ENCODE peak calls at places on chromosomes 11 and 22, in five cellular contexts. C is GM20000, W is endothelial cell, J is cardiac muscle cell, K is activated B cell treated with CpG ODN at 0.5 μM for 24 hours. I is an unnamed sample.
A peak's percentile ranks its signal among the peaks of the same experiment; 100 is the strongest.

GRCh38 chr11:90532125-90532524 is 309.3 kb upstream of the CHORDC1 start:
- DNase-seq in W (no peak), C (no peak), J (no peak), K (no peak), I (no peak)

GRCh38 chr11:73519266-73519665 is 78.6 kb downstream of the FAM168A start:
- DNase-seq in J (no peak), C (no peak), K (no peak), W (no peak), I (no peak)

GRCh38 chr22:42622061-42622710 is 7.5 kb upstream of the POLDIP3 start:
- DNase-seq in K (no peak), J (no peak), W (no peak), C (no peak), I (no peak)

GRCh38 chr11:2015044-2015443 is 17.4 kb upstream of the H19 start:
- DNase-seq in K (no peak), C (no peak), J (no peak), W (no peak), I (no peak)

GRCh38 chr11:18696638-18697225 is 1.8 kb upstream of the TMEM86A start:
- DNase-seq in J (no peak), C (no peak), W (no peak), K (no peak), I (no peak)

GRCh38 chr11:45724145-45724544 is 58.7 kb upstream of the CHST1 start:
- DNase-seq in W (no peak), K (no peak), C (no peak), J (no peak), I (no peak)

GRCh38 chr11:57279131-57279530 is 42.1 kb upstream of the APLNR start:
- DNase-seq in K (no peak), J (peak; percentile 67), C (no peak), W (no peak), I (no peak)

GRCh38 chr22:47046411-47047065 is 284.1 kb downstream of the TBC1D22A start:
- DNase-seq in C (no peak), J (no peak), W (no peak), K (no peak), I (no peak)

GRCh38 chr22:34080501-34080900 is 160.2 kb upstream of the LARGE1 start:
- DNase-seq in W (no peak), C (no peak), K (no peak), J (no peak), I (no peak)

GRCh38 chr11:34926101-34926830 is 9.8 kb downstream of the PDHX start:
- DNase-seq in K (no peak), W (peak; percentile 11), J (peak; percentile 73), C (peak; percentile 21), I (no peak)

GRCh38 chr11:121626507-121626875 is 173.7 kb upstream of the SORL1-AS1 start:
- DNase-seq in W (no peak), J (no peak), C (no peak), K (no peak), I (no peak)

GRCh38 chr11:30431127-30431814 is 108.4 kb downstream of the ARL14EP start:
- DNase-seq in C (no peak), J (no peak), K (no peak), W (no peak), I (no peak)

GRCh38 chr22:38657248-38657909 is 941 bp downstream of the CBY1 start:
- DNase-seq in K (peak; percentile 19), C (peak; percentile 61), J (peak; percentile 17), W (peak; percentile 11), I (no peak)

GRCh38 chr11:46918087-46918751 is at the start of gene LRP4:
- DNase-seq in W (peak; percentile 72), J (peak; percentile 36), K (peak; percentile 72), C (peak; percentile 90), I (peak; percentile 40)

GRCh38 chr11:123505546-123506299 is 75.7 kb downstream of the GRAMD1B start:
- DNase-seq in K (no peak), J (no peak), W (no peak), C (no peak), I (no peak)

GRCh38 chr11:74265256-74265655 is 46.2 kb downstream of the P4HA3 start:
- DNase-seq in W (no peak), C (no peak), K (no peak), J (no peak), I (no peak)

GRCh38 chr22:29314074-29314473 is 1.4 kb downstream of the RASL10A start:
- DNase-seq in J (no peak), W (no peak), K (no peak), C (peak; percentile 65), I (no peak)

GRCh38 chr22:35192121-35192918 is 65.0 kb upstream of the HMGXB4 start:
- DNase-seq in W (no peak), K (no peak), J (no peak), C (no peak), I (no peak)

GRCh38 chr11:85718991-85719807 is 33.2 kb upstream of the CCDC89 start:
- DNase-seq in W (no peak), J (peak; percentile 92), K (no peak), C (no peak), I (no peak)

GRCh38 chr22:25148149-25148691 is 51.4 kb upstream of the CRYBB3 start:
- DNase-seq in K (no peak), J (peak; percentile 7), C (no peak), W (peak; percentile 33), I (no peak)

GRCh38 chr22:45999379-45999971 is 22.5 kb upstream of the WNT7B start:
- DNase-seq in K (no peak), W (no peak), C (no peak), J (no peak), I (no peak)

GRCh38 chr11:43788394-43788793 is 92.2 kb upstream of the ALKBH3 start:
- DNase-seq in C (no peak), K (no peak), W (no peak), J (no peak), I (no peak)

GRCh38 chr11:120645639-120646038 is 134.1 kb downstream of the GRIK4 start:
- DNase-seq in C (no peak), J (peak; percentile 6), W (no peak), K (no peak), I (no peak)

GRCh38 chr11:45457649-45458048 is 171.5 kb upstream of the SYT13 start:
- DNase-seq in J (peak; percentile 99), C (no peak), W (no peak), K (no peak), I (no peak)

GRCh38 chr22:20137671-20138416 is 6.2 kb downstream of the ZDHHC8 start:
- DNase-seq in J (no peak), W (no peak), C (no peak), K (no peak), I (no peak)

GRCh38 chr11:64560139-64560771 is 30.8 kb upstream of the SLC22A12 start:
- DNase-seq in C (no peak), W (no peak), J (no peak), K (no peak), I (no peak)

GRCh38 chr22:19870153-19871022 is 15.7 kb upstream of the GNB1L start:
- DNase-seq in K (no peak), W (no peak), C (no peak), J (no peak), I (peak; percentile 10)

GRCh38 chr11:61541568-61541967 is 33.0 kb downstream of the LRRC10B start:
- DNase-seq in C (peak; percentile 75), K (no peak), J (peak; percentile 45), W (no peak), I (no peak)

GRCh38 chr11:23866641-23867040 is 630.2 kb upstream of the LUZP2 start:
- DNase-seq in C (no peak), J (no peak), W (no peak), K (no peak), I (no peak)

GRCh38 chr22:43109921-43110443 is 568 bp upstream of the BIK start:
- DNase-seq in K (no peak), C (no peak), W (peak; percentile 18), J (no peak), I (no peak)

GRCh38 chr11:36195496-36196346 is 93.5 kb downstream of the COMMD9 start:
- DNase-seq in J (peak; percentile 58), C (no peak), K (no peak), W (no peak), I (no peak)

GRCh38 chr11:125343732-125344131 is 152.3 kb downstream of the FEZ1 start:
- DNase-seq in W (no peak), J (peak; percentile 51), C (no peak), K (no peak), I (no peak)

GRCh38 chr22:30488121-30488520 is 16.3 kb upstream of the SEC14L3 start:
- DNase-seq in K (no peak), J (no peak), W (no peak), C (no peak), I (no peak)

DNA sequence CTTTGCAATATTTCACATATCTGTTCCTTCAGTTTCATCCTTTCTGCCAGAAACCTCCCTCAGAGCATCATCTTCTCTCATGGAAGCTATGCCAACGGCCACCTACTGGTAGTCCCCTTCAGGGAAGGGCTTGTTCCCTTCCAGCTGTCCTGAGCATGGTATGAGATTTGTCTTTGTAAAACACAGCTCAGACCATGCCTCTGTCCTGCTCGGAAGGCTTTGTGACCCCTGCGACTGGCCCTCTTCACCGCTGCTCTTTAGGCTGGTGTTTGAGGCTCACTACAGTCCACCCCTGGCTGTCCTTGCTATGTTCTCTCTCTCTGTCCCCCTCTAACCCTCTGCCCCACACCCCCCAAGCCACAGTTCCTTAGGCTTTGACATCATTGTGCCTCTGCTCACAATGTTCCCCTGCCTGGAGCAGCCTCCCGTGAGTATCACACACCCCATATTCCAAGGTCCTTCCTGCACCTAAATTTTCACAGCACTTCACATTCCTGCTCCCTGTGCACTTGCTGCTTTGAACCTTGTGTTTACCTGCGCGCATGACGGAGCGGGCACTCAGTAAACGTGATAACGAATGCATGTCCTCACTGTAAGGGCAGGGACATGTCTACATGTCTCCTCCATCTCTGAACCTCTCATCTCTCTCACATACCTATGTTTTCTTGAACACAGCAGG is 24.0 kb upstream of the ACER3 start:
- DNase-seq in K (no peak), W (no peak), J (no peak), C (no peak), I (no peak)
- TF ChIP-seq CTCF in K (no peak), W (no peak), J (peak; percentile 18), C (no peak), I (no peak)

GRCh38 chr22:31870890-31871289 is 73.4 kb upstream of the YWHAH start:
- DNase-seq in K (no peak), W (no peak), C (no peak), J (peak; percentile 41), I (no peak)
- TF ChIP-seq CTCF in K (no peak), W (no peak), C (no peak), J (no peak), I (no peak)

DNA sequence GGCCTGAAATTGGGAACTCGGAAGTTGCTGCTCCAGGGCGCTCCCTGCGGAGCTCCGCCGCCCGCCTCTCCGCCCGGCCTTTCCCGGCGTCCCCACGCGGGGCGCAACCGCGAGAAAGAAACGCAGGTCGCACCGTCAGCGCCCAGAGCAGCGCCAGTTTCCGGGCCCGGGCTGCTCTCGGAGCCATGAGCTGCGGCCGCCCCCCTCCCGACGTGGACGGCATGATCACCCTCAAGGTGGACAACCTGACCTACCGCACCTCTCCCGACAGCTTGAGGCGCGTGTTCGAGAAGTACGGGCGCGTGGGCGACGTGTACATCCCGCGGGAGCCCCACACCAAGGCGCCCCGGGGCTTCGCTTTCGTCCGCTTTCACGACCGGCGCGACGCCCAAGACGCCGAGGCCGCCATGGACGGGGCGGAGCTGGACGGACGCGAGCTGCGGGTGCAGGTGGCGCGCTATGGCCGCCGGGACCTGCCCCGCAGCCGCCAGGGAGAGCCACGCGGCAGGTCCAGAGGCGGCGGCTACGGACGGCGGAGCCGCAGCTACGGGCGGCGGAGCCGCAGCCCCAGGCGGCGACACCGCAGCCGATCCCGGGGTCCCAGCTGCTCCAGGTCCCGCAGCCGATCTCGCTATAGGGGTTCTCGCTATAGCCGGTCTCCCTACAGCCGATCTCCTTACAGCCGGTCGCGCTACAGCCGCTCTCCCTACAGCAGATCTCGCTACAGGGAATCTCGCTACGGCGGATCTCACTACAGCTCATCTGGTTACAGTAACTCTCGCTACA is 516 bp downstream of the SRSF8 start:
- DNase-seq in C (peak; percentile 64), K (peak; percentile 76), J (peak; percentile 84), W (peak; percentile 86), I (peak; percentile 67)
- TF ChIP-seq CTCF in C (peak; percentile 54), K (no peak), J (peak; percentile 59), W (peak; percentile 30), I (no peak)

GRCh38 chr11:20712912-20713311 is 43.5 kb downstream of the NELL1 start:
- DNase-seq in C (no peak), W (no peak), J (no peak), K (no peak), I (no peak)
- TF ChIP-seq CTCF in C (no peak), W (no peak), J (no peak), K (no peak), I (no peak)